ENCODE peak calls at places on chromosomes 3 and 15, in seven cellular contexts. One of them, this sample, is unnamed. For H3K4me1, the result is how much of the 10 kb centered on the place peaks cover.

GRCh38 chr15:66862878-66863335 is 160.9 kb downstream of the SMAD6 start:
- DNase-seq in MM.1S: peak
- DNase-seq in DND-41: peak
- DNase-seq in A549: peak
- DNase-seq in right lobe of liver: peak
- DNase-seq in upper lobe of right lung: peak
- DNase-seq in CD8-positive, alpha-beta T cell: peak
- DNase-seq in this sample: peak

GRCh38 chr3:114666613-114667012 is 372.8 kb downstream of the TIGIT start:
- DNase-seq in A549: no peak
- DNase-seq in MM.1S: no peak
- DNase-seq in CD8-positive, alpha-beta T cell: no peak
- DNase-seq in right lobe of liver: no peak
- DNase-seq in DND-41: no peak
- DNase-seq in upper lobe of right lung: no peak
- DNase-seq in this sample: no peak

GRCh38 chr3:47803478-47804025 is 614 bp downstream of the DHX30 start:
- DNase-seq in upper lobe of right lung: no peak
- DNase-seq in MM.1S: peak
- DNase-seq in DND-41: peak
- DNase-seq in right lobe of liver: no peak
- DNase-seq in CD8-positive, alpha-beta T cell: no peak
- DNase-seq in A549: no peak
- DNase-seq in this sample: no peak

GRCh38 chr3:171654809-171655208 is 155.5 kb downstream of the PLD1 start:
- DNase-seq in A549: no peak
- DNase-seq in MM.1S: no peak
- DNase-seq in DND-41: no peak
- DNase-seq in CD8-positive, alpha-beta T cell: no peak
- DNase-seq in upper lobe of right lung: no peak
- DNase-seq in right lobe of liver: peak
- DNase-seq in this sample: peak

GRCh38 chr15:54206586-54207321 is 228.5 kb downstream of the UNC13C start:
- DNase-seq in right lobe of liver: no peak
- DNase-seq in CD8-positive, alpha-beta T cell: no peak
- DNase-seq in upper lobe of right lung: no peak
- DNase-seq in DND-41: no peak
- DNase-seq in A549: no peak
- DNase-seq in MM.1S: no peak
- DNase-seq in this sample: no peak

GRCh38 chr3:69906351-69906966 is 93.1 kb upstream of the SAMMSON start:
- DNase-seq in MM.1S: no peak
- DNase-seq in right lobe of liver: no peak
- DNase-seq in CD8-positive, alpha-beta T cell: no peak
- DNase-seq in A549: peak
- DNase-seq in DND-41: no peak
- DNase-seq in upper lobe of right lung: no peak
- DNase-seq in this sample: no peak

GRCh38 chr3:191901746-191902145 is 440.8 kb downstream of the PYDC2 start:
- DNase-seq in MM.1S: no peak
- DNase-seq in upper lobe of right lung: no peak
- DNase-seq in CD8-positive, alpha-beta T cell: no peak
- DNase-seq in DND-41: no peak
- DNase-seq in A549: no peak
- DNase-seq in right lobe of liver: no peak
- DNase-seq in this sample: no peak

GRCh38 chr3:176988795-176989194 is 208.5 kb downstream of the TBL1XR1 start:
- DNase-seq in CD8-positive, alpha-beta T cell: no peak
- DNase-seq in right lobe of liver: no peak
- DNase-seq in MM.1S: no peak
- DNase-seq in upper lobe of right lung: no peak
- DNase-seq in DND-41: no peak
- DNase-seq in A549: no peak
- DNase-seq in this sample: no peak

GRCh38 chr3:30578479-30578878 is 27.9 kb upstream of the TGFBR2 start:
- DNase-seq in A549: peak
- DNase-seq in right lobe of liver: no peak
- DNase-seq in MM.1S: peak
- DNase-seq in upper lobe of right lung: no peak
- DNase-seq in DND-41: no peak
- DNase-seq in CD8-positive, alpha-beta T cell: no peak
- DNase-seq in this sample: no peak

GRCh38 chr3:9248232-9249191 is 934 bp downstream of the SRGAP3 start:
- DNase-seq in DND-41: no peak
- DNase-seq in upper lobe of right lung: no peak
- DNase-seq in right lobe of liver: no peak
- DNase-seq in MM.1S: no peak
- DNase-seq in A549: no peak
- DNase-seq in CD8-positive, alpha-beta T cell: no peak
- DNase-seq in this sample: no peak

GRCh38 chr3:140834266-140835037 is 107.2 kb upstream of the SLC25A36 start:
- DNase-seq in DND-41: no peak
- DNase-seq in MM.1S: no peak
- DNase-seq in upper lobe of right lung: no peak
- DNase-seq in CD8-positive, alpha-beta T cell: no peak
- DNase-seq in right lobe of liver: no peak
- DNase-seq in A549: peak
- DNase-seq in this sample: no peak

GRCh38 chr3:140829796-140830195 is 111.8 kb upstream of the SLC25A36 start:
- DNase-seq in right lobe of liver: no peak
- DNase-seq in A549: no peak
- DNase-seq in upper lobe of right lung: no peak
- DNase-seq in DND-41: no peak
- DNase-seq in MM.1S: no peak
- DNase-seq in CD8-positive, alpha-beta T cell: no peak
- DNase-seq in this sample: no peak

GRCh38 chr3:140828585-140828984 is 113.1 kb upstream of the SLC25A36 start:
- DNase-seq in right lobe of liver: no peak
- DNase-seq in MM.1S: no peak
- DNase-seq in DND-41: no peak
- DNase-seq in A549: no peak
- DNase-seq in upper lobe of right lung: no peak
- DNase-seq in CD8-positive, alpha-beta T cell: no peak
- DNase-seq in this sample: no peak

GRCh38 chr3:140830391-140830790 is 111.2 kb upstream of the SLC25A36 start:
- DNase-seq in MM.1S: no peak
- DNase-seq in upper lobe of right lung: no peak
- DNase-seq in CD8-positive, alpha-beta T cell: no peak
- DNase-seq in right lobe of liver: no peak
- DNase-seq in DND-41: no peak
- DNase-seq in A549: no peak
- DNase-seq in this sample: no peak

DNA sequence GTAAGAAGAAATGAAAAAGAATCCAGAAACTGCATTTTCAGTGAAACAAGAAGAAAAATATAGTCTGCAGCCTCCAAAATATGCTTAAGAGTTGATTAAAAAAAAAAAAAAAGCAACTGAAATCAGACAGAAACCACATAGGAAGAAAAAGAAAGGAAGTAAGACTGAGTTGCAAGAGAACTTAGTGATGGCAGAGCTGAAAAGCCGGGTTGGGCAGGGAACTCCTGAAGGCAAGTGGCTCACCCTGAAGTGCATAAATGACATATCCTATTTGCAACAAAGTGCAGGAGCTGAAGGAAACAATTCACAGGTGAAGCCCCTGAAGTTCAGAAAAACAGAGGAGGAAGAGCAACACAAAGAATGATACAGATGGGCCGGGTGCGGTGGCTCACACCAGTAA is 108.8 kb upstream of the SLC25A36 start:
- DNase-seq in DND-41: no peak
- DNase-seq in upper lobe of right lung: no peak
- DNase-seq in right lobe of liver: no peak
- DNase-seq in A549: no peak
- DNase-seq in CD8-positive, alpha-beta T cell: no peak
- DNase-seq in MM.1S: peak
- DNase-seq in this sample: no peak
- H3K4me3 ChIP-seq in DND-41: no peak
- H3K4me3 ChIP-seq in upper lobe of right lung: no peak
- H3K4me3 ChIP-seq in right lobe of liver: no peak
- H3K4me3 ChIP-seq in A549: no peak
- H3K4me3 ChIP-seq in CD8-positive, alpha-beta T cell: no peak
- H3K4me3 ChIP-seq in MM.1S: no peak
- H3K4me3 ChIP-seq in this sample: no peak

DNA sequence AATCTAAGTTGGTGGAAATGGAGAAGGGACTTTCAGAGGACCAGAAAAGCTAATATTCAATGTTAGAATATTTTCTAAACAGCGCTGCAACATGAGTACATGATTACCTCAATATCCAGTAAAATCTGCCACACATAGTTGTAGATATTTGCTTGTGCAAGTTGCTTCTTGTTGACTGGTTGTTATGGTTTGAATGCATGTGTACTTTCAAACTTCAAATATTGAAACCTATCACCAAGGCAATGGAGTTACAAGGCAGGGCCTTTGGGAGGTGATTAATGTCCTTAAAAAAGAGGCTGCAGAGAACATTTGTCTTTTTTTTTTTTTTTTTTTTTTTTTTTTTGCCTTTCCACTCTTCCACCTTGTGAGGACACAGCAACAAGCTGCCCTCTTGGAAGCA is 49.9 kb downstream of the TMCO5A start:
- DNase-seq in A549: no peak
- DNase-seq in DND-41: no peak
- DNase-seq in upper lobe of right lung: no peak
- DNase-seq in MM.1S: no peak
- DNase-seq in right lobe of liver: no peak
- DNase-seq in CD8-positive, alpha-beta T cell: no peak
- DNase-seq in this sample: no peak
- H3K4me1 ChIP-seq in A549: under half
- H3K4me1 ChIP-seq in DND-41: under half
- H3K4me1 ChIP-seq in upper lobe of right lung: under half
- H3K4me1 ChIP-seq in MM.1S: under half
- H3K4me1 ChIP-seq in right lobe of liver: under half
- H3K4me1 ChIP-seq in CD8-positive, alpha-beta T cell: under half
- H3K4me1 ChIP-seq in this sample: under half

GRCh38 chr15:39313467-39313866 is 267.4 kb upstream of the THBS1 start:
- DNase-seq in DND-41: no peak
- DNase-seq in right lobe of liver: no peak
- DNase-seq in upper lobe of right lung: no peak
- DNase-seq in CD8-positive, alpha-beta T cell: no peak
- DNase-seq in A549: no peak
- DNase-seq in MM.1S: no peak
- DNase-seq in this sample: no peak

GRCh38 chr15:39315200-39315599 is 265.7 kb upstream of the THBS1 start:
- DNase-seq in A549: no peak
- DNase-seq in right lobe of liver: no peak
- DNase-seq in MM.1S: no peak
- DNase-seq in CD8-positive, alpha-beta T cell: no peak
- DNase-seq in upper lobe of right lung: no peak
- DNase-seq in DND-41: no peak
- DNase-seq in this sample: no peak

GRCh38 chr15:39310633-39311032 is 270.2 kb upstream of the THBS1 start:
- DNase-seq in MM.1S: no peak
- DNase-seq in CD8-positive, alpha-beta T cell: no peak
- DNase-seq in DND-41: no peak
- DNase-seq in upper lobe of right lung: no peak
- DNase-seq in right lobe of liver: no peak
- DNase-seq in A549: no peak
- DNase-seq in this sample: no peak

GRCh38 chr15:39313881-39314280 is 267.0 kb upstream of the THBS1 start:
- DNase-seq in MM.1S: no peak
- DNase-seq in DND-41: no peak
- DNase-seq in upper lobe of right lung: no peak
- DNase-seq in right lobe of liver: no peak
- DNase-seq in A549: no peak
- DNase-seq in CD8-positive, alpha-beta T cell: no peak
- DNase-seq in this sample: no peak

DNA sequence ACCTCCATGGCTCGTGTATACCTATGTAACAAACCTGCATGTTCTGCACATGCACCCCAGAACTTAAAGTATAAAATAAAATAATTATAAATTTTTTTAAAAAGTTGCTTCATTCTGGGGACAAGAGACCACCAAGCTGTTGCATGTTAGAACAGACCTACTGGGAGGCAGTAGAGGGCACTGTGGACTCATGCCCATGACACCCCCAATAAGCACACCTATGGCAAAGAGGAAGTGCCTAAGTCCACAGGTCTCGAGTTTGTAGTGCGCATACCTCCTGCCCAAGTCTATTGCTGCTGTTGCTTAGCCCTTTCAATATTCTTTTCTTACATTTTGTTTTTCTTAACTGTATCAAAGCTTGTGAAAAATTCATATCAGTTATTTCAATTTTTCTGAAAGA is 267.9 kb upstream of the THBS1 start:
- DNase-seq in right lobe of liver: no peak
- DNase-seq in A549: peak
- DNase-seq in upper lobe of right lung: no peak
- DNase-seq in CD8-positive, alpha-beta T cell: no peak
- DNase-seq in DND-41: peak
- DNase-seq in MM.1S: no peak
- DNase-seq in this sample: no peak
- TF ChIP-seq CTCF in right lobe of liver: peak
- TF ChIP-seq CTCF in A549: no peak
- TF ChIP-seq CTCF in upper lobe of right lung: no peak
- TF ChIP-seq CTCF in CD8-positive, alpha-beta T cell: no peak
- TF ChIP-seq CTCF in DND-41: peak
- TF ChIP-seq CTCF in MM.1S: peak
- TF ChIP-seq CTCF in this sample: no peak

DNA sequence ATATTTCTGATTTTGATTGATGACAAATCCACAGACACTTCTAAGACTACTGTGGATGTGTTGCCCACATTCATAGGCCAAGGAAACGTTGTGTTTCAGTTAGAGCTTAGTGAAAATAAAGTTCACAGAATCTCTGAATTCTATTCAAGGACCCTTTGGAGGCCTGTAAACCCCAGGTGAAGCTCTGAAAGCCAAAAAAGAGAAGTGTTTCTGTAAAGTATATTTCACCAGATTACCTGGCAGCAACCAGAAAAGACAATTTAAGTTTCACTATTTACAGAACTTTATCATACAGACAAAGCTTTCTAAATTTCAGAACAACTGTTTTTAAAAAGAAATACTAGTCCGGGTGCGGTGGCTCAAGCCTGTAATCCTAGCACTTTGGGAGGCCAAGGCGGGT is 2.6 kb downstream of the CLPX start:
- DNase-seq in DND-41: no peak
- DNase-seq in upper lobe of right lung: no peak
- DNase-seq in CD8-positive, alpha-beta T cell: no peak
- DNase-seq in MM.1S: no peak
- DNase-seq in right lobe of liver: no peak
- DNase-seq in A549: no peak
- DNase-seq in this sample: no peak
- H3K4me3 ChIP-seq in DND-41: no peak
- H3K4me3 ChIP-seq in upper lobe of right lung: no peak
- H3K4me3 ChIP-seq in CD8-positive, alpha-beta T cell: no peak
- H3K4me3 ChIP-seq in MM.1S: no peak
- H3K4me3 ChIP-seq in right lobe of liver: no peak
- H3K4me3 ChIP-seq in A549: no peak
- H3K4me3 ChIP-seq in this sample: no peak

DNA sequence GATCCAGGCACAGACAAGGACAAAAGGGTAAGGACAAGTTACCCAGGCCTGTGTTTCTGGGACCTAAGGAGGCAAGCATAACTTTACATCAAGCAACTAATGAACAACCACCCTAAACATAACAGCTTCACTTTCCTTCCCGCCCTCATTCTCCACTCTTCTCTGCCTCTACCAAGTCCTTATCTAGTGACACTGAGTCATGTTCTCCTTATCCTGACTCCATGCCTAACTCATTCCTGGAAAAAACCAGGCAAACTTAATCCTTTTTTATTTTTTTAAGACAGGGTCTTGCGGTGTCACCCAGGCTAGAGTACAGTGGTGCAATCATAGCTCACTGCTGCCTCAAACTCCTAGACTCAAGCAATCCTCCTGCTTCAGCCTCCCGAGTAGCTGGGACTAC is 44.5 kb downstream of the TMEM44 start:
- DNase-seq in CD8-positive, alpha-beta T cell: no peak
- DNase-seq in upper lobe of right lung: no peak
- DNase-seq in right lobe of liver: no peak
- DNase-seq in MM.1S: no peak
- DNase-seq in A549: no peak
- DNase-seq in DND-41: no peak
- DNase-seq in this sample: no peak
- H3K4me1 ChIP-seq in CD8-positive, alpha-beta T cell: under half
- H3K4me1 ChIP-seq in upper lobe of right lung: under half
- H3K4me1 ChIP-seq in right lobe of liver: under half
- H3K4me1 ChIP-seq in MM.1S: under half
- H3K4me1 ChIP-seq in A549: under half
- H3K4me1 ChIP-seq in DND-41: under half
- H3K4me1 ChIP-seq in this sample: under half

This sample was measured in pancreas.